ENCODE peak calls at places on chromosomes 3 and 15, in six cellular contexts. J is H1, E is K562, H is GM12891, B is HepG2, M is GM12878. K is an unnamed sample.

GRCh38 chr3:114364806-114365205 is 71.0 kb downstream of the TIGIT start:
- DNase-seq in J (no peak), M (no peak), B (no peak), H (no peak), E (no peak), K (no peak)

GRCh38 chr15:50886611-50887350 is 21.7 kb upstream of the AP4E1 start:
- DNase-seq in B (no peak), M (no peak), J (no peak), E (no peak), H (no peak), K (no peak)

GRCh38 chr3:44048196-44048924 is 193.3 kb upstream of the TOPAZ1 start:
- DNase-seq in H (no peak), B (no peak), E (no peak), J (no peak), M (no peak), K (no peak)

GRCh38 chr3:149955449-149955848 is 15.2 kb downstream of the PFN2 start:
- DNase-seq in E (no peak), H (no peak), J (no peak), B (no peak), M (no peak), K (no peak)

GRCh38 chr15:75107905-75108838 is 84.8 kb downstream of the PPCDC start:
- DNase-seq in B (peak; percentile 27), H (no peak), J (no peak), E (no peak), M (peak; percentile 74), K (no peak)

GRCh38 chr15:59420986-59421618 is 16.9 kb upstream of the FAM81A start:
- DNase-seq in M (no peak), B (no peak), E (no peak), H (no peak), J (peak; percentile 50), K (no peak)

GRCh38 chr3:169550284-169550683 is 113.2 kb downstream of the MECOM start:
- DNase-seq in B (no peak), H (no peak), M (no peak), E (no peak), J (no peak), K (no peak)

GRCh38 chr3:171813897-171814460 is 3.7 kb upstream of the PLD1 start:
- DNase-seq in M (peak; percentile 83), E (peak; percentile 85), H (no peak), J (no peak), B (no peak), K (no peak)

GRCh38 chr3:171972965-171973364 is 66.4 kb upstream of the FNDC3B start:
- DNase-seq in B (no peak), H (no peak), M (no peak), J (no peak), E (no peak), K (no peak)

GRCh38 chr15:39239562-39239961 is 341.3 kb upstream of the THBS1 start:
- DNase-seq in H (no peak), E (no peak), M (no peak), J (no peak), B (no peak), K (no peak)

GRCh38 chr3:133330043-133330442 is 69.8 kb upstream of the BFSP2 start:
- DNase-seq in J (peak; percentile 3), B (no peak), M (no peak), E (no peak), H (no peak), K (no peak)

GRCh38 chr3:123405936-123406510 is 42.9 kb downstream of the ADCY5 start:
- DNase-seq in H (no peak), J (no peak), E (no peak), B (no peak), M (no peak), K (no peak)

GRCh38 chr3:49265987-49266386 is 11.0 kb downstream of the C3orf62 start:
- DNase-seq in M (no peak), H (no peak), B (no peak), J (no peak), E (no peak), K (no peak)

GRCh38 chr3:138833908-138834358 is 795 bp downstream of the PIK3CB start:
- DNase-seq in E (peak; percentile 45), J (no peak), B (no peak), H (no peak), M (no peak), K (no peak)

GRCh38 chr3:108223928-108224327 is 1.7 kb upstream of the IFT57 start:
- DNase-seq in M (no peak), H (no peak), J (no peak), E (peak; percentile 13), B (no peak), K (no peak)

GRCh38 chr15:58522391-58522790 is 90.6 kb downstream of the LIPC start:
- DNase-seq in E (no peak), M (no peak), J (no peak), B (no peak), H (no peak), K (no peak)

GRCh38 chr3:194296448-194296831 is 54.7 kb downstream of the CPN2 start:
- DNase-seq in E (no peak), B (peak; percentile 42), M (no peak), H (no peak), J (no peak), K (no peak)

GRCh38 chr15:82021992-82022391 is 23.8 kb downstream of the MEX3B start:
- DNase-seq in B (no peak), E (peak; percentile 55), M (no peak), H (no peak), J (no peak), K (no peak)

GRCh38 chr15:96330450-96331140 is at the start of gene NR2F2:
- DNase-seq in M (peak; percentile 53), E (peak; percentile 99), H (peak; percentile 73), B (peak; percentile 95), J (peak; percentile 85), K (peak; percentile 53)

GRCh38 chr15:96328101-96328958 is 2.2 kb upstream of the NR2F2 start:
- DNase-seq in M (no peak), H (no peak), J (no peak), E (no peak), B (no peak), K (no peak)

GRCh38 chr15:96330064-96330449 is 443 bp upstream of the NR2F2 start:
- DNase-seq in H (no peak), J (no peak), M (no peak), B (no peak), E (no peak), K (no peak)

GRCh38 chr15:96331141-96331941 is 841 bp downstream of the NR2F2 start:
- DNase-seq in J (no peak), M (no peak), E (peak; percentile 64), H (no peak), B (no peak), K (no peak)

GRCh38 chr15:96329403-96329981 is 1.0 kb upstream of the NR2F2 start:
- DNase-seq in J (no peak), H (no peak), B (no peak), M (no peak), E (peak; percentile 45), K (no peak)
- TF ChIP-seq POLR2AphosphoS5 in J (no peak), H (no peak), B (no peak), M (no peak), E (no peak), K (no peak)

DNA sequence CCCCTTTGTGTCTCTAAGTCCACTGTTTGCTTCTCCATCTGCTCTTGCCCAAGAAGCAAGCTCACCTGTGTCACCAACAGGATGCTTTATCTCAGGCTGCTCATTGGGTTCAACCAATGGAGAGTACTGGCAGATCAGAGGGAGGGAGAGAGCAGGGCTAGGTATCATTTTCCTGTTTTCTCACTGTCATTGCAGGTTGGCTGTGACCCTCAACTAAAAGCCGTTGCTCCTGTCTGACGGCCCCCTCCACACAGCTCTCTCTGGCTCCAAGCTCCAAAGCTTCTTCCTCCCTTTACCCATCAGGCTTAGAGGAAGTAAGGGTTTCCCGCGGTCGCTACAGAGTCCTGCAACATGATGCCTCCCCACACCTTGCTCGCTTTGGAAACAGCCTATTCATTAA is 288.3 kb upstream of the IGF1R start:
- DNase-seq in M (no peak), J (no peak), B (no peak), E (no peak), H (no peak), K (no peak)
- TF ChIP-seq POLR2A in M (no peak), J (no peak), B (no peak), E (no peak), H (no peak), K (no peak)

GRCh38 chr3:59456852-59457485 is 407.1 kb upstream of the CFAP20DC start:
- DNase-seq in J (no peak), B (no peak), M (peak; percentile 67), H (no peak), E (no peak), K (no peak)

GRCh38 chr3:59446775-59447465 is 397.1 kb upstream of the CFAP20DC start:
- DNase-seq in H (no peak), B (no peak), E (no peak), J (no peak), M (no peak), K (no peak)

GRCh38 chr3:59451041-59451763 is 401.4 kb upstream of the CFAP20DC start:
- DNase-seq in J (no peak), M (peak; percentile 97), B (no peak), H (peak; percentile 23), E (no peak), K (peak; percentile 22)

DNA sequence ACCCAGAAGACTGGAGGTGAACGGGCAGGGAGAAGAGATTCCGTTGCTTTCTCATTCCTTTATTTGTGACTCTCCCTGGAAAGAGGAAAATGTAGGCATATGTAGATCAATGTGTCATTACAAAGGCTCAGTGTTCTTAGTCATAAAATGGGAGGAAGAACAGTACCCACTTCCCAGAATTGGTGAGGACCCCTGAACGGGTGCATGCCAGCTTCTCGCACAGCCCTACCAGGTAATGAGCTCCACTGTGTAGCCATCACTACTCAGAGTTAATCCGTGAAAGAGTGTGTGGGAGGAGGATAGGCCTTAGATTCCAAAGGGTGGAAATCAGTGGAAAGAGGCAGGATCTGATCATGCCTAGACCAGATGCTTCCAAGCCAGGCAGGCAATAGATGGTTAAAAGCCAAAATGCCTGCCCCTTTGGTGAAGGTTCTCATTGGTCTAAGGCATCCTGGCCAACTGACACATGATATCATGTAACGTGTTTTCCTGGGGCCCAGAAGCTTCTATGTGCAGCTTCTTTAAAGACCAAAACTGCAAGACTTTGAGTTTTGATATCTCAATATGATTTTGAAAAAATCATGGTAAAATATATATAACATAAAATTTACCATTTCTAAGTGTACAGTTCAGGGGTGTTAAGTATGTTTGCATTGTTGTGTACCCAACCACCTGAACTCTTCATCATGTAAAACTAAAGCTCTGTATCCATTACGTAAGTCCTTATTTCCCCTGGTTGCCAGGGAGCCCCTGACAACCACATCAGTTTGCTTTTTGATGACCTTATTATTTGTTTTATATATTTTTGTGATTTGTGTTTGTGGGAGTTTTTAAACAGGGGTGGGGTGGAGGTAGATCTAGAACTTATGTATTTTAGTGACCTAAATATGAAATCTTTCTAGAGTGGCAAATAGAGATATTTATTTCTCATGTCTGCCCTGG is 402.2 kb upstream of the CFAP20DC start:
- DNase-seq in H (no peak), E (no peak), J (no peak), B (no peak), M (no peak), K (no peak)
- TF ChIP-seq TAF1 in H (no peak), E (no peak), J (no peak), B (no peak), M (no peak), K (no peak)

DNA sequence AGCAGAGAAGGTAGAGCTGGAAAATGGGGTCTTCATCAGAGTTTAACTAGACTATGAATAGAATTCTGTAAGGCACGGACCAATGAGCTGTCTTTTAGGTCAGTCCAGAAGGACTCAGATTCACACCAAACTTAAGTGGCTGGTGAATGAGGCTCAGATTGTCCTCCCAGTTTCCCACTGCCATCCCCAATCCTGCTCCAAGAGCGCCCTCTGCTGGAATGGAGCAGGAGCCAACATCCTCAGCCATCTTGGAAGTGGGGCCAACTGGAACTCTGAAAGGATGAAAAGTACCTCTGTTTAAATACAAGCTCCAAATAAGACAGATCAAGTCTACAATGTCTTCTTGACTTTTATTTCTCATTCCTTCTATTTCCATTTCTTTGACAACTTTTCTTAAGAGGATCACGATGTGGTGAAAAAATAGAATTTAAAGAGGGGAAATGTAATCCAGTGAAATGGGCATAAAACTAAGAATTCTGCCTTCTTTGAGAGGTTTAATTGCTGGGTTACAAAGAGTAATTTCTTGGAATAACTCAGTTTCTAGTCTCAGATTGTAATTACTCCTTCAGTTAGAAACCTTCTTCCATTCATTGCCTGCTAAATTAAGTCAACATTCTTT is 217.1 kb upstream of the TPRG1 start:
- DNase-seq in E (peak; percentile 78), B (peak; percentile 68), J (peak; percentile 56), H (no peak), M (peak; percentile 3), K (peak; percentile 28)
- TF ChIP-seq POLR2AphosphoS5 in E (no peak), B (no peak), J (no peak), H (no peak), M (no peak), K (no peak)

K was measured in GM12892.